ENCODE peak calls at places on chromosome 4, in four cellular contexts. One of them, this sample, is unnamed. For H3K4me1, the result is how much of the 10 kb centered on the place peaks cover.

GRCh38 chr4:150518559-150518958 is 63.4 kb upstream of the MAB21L2 start:
- DNase-seq in heart left ventricle: no peak
- DNase-seq in testis: no peak
- DNase-seq in adrenal gland: no peak
- DNase-seq in this sample: no peak

GRCh38 chr4:108204518-108204917 is 35.8 kb upstream of the LEF1 start:
- DNase-seq in heart left ventricle: no peak
- DNase-seq in testis: no peak
- DNase-seq in adrenal gland: no peak
- DNase-seq in this sample: no peak

GRCh38 chr4:4875147-4875546 is 15.7 kb downstream of the MSX1 start:
- DNase-seq in heart left ventricle: no peak
- DNase-seq in testis: no peak
- DNase-seq in adrenal gland: no peak
- DNase-seq in this sample: no peak

GRCh38 chr4:54586343-54586953 is 71.3 kb upstream of the KIT start:
- DNase-seq in heart left ventricle: no peak
- DNase-seq in testis: no peak
- DNase-seq in adrenal gland: no peak
- DNase-seq in this sample: no peak

GRCh38 chr4:64158648-64159326 is 250.5 kb downstream of the TECRL start:
- DNase-seq in heart left ventricle: peak
- DNase-seq in testis: peak
- DNase-seq in adrenal gland: peak
- DNase-seq in this sample: no peak

GRCh38 chr4:146243141-146243882 is 29.0 kb downstream of the REELD1 start:
- DNase-seq in heart left ventricle: no peak
- DNase-seq in testis: peak
- DNase-seq in adrenal gland: peak
- DNase-seq in this sample: peak

GRCh38 chr4:2343476-2343875 is 75.0 kb downstream of the ZFYVE28 start:
- DNase-seq in heart left ventricle: no peak
- DNase-seq in testis: peak
- DNase-seq in adrenal gland: no peak
- DNase-seq in this sample: no peak

GRCh38 chr4:146029939-146030710 is 91.5 kb upstream of the ZNF827 start:
- DNase-seq in heart left ventricle: no peak
- DNase-seq in testis: no peak
- DNase-seq in adrenal gland: no peak
- DNase-seq in this sample: no peak

GRCh38 chr4:76867880-76868655 is 29.9 kb downstream of the SOWAHB start:
- DNase-seq in heart left ventricle: no peak
- DNase-seq in testis: no peak
- DNase-seq in adrenal gland: no peak
- DNase-seq in this sample: no peak

GRCh38 chr4:114037981-114038380 is 58.5 kb upstream of the ARSJ start:
- DNase-seq in heart left ventricle: no peak
- DNase-seq in testis: no peak
- DNase-seq in adrenal gland: no peak
- DNase-seq in this sample: no peak

GRCh38 chr4:136803430-136803829 is 728.9 kb downstream of the PCDH18 start:
- DNase-seq in heart left ventricle: no peak
- DNase-seq in testis: no peak
- DNase-seq in adrenal gland: no peak
- DNase-seq in this sample: no peak

GRCh38 chr4:58261526-58261925 is 1151.3 kb upstream of the IGFBP7 start:
- DNase-seq in heart left ventricle: no peak
- DNase-seq in testis: no peak
- DNase-seq in adrenal gland: no peak
- DNase-seq in this sample: no peak

GRCh38 chr4:108433832-108434231 is 186.5 kb upstream of the RPL34 start:
- DNase-seq in heart left ventricle: no peak
- DNase-seq in testis: no peak
- DNase-seq in adrenal gland: no peak
- DNase-seq in this sample: no peak

GRCh38 chr4:76203541-76203940 is 10.1 kb downstream of the SCARB2 start:
- DNase-seq in heart left ventricle: no peak
- DNase-seq in testis: no peak
- DNase-seq in adrenal gland: no peak
- DNase-seq in this sample: no peak

GRCh38 chr4:37441231-37442061 is 196.9 kb downstream of the NWD2 start:
- DNase-seq in heart left ventricle: no peak
- DNase-seq in testis: no peak
- DNase-seq in adrenal gland: no peak
- DNase-seq in this sample: no peak

GRCh38 chr4:74944354-74944793 is 11.5 kb downstream of the PARM1 start:
- DNase-seq in heart left ventricle: no peak
- DNase-seq in testis: no peak
- DNase-seq in adrenal gland: no peak
- DNase-seq in this sample: no peak

GRCh38 chr4:83358410-83358809 is 23.8 kb upstream of the HPSE start:
- DNase-seq in heart left ventricle: no peak
- DNase-seq in testis: no peak
- DNase-seq in adrenal gland: no peak
- DNase-seq in this sample: no peak

GRCh38 chr4:180951312-180951711 is 1291.9 kb upstream of the TENM3 start:
- DNase-seq in heart left ventricle: no peak
- DNase-seq in testis: no peak
- DNase-seq in adrenal gland: no peak
- DNase-seq in this sample: no peak

GRCh38 chr4:121720109-121720508 is 23.3 kb upstream of the ANXA5 start:
- DNase-seq in heart left ventricle: no peak
- DNase-seq in testis: no peak
- DNase-seq in adrenal gland: no peak
- DNase-seq in this sample: no peak

GRCh38 chr4:38711066-38711465 is 47.1 kb downstream of the KLF3 start:
- DNase-seq in heart left ventricle: no peak
- DNase-seq in testis: no peak
- DNase-seq in adrenal gland: no peak
- DNase-seq in this sample: no peak

GRCh38 chr4:176302283-176303275 is 17.2 kb upstream of the SPCS3 start:
- DNase-seq in heart left ventricle: no peak
- DNase-seq in testis: no peak
- DNase-seq in adrenal gland: no peak
- DNase-seq in this sample: no peak

GRCh38 chr4:140637836-140638235 is 69.1 kb upstream of the UCP1 start:
- DNase-seq in heart left ventricle: no peak
- DNase-seq in testis: peak
- DNase-seq in adrenal gland: peak
- DNase-seq in this sample: no peak

GRCh38 chr4:105603158-105603557 is 50.7 kb downstream of the ARHGEF38 start:
- DNase-seq in heart left ventricle: no peak
- DNase-seq in testis: no peak
- DNase-seq in adrenal gland: no peak
- DNase-seq in this sample: no peak

GRCh38 chr4:5378002-5378401 is 326.7 kb downstream of the STK32B start:
- DNase-seq in heart left ventricle: no peak
- DNase-seq in testis: no peak
- DNase-seq in adrenal gland: no peak
- DNase-seq in this sample: no peak

GRCh38 chr4:118975487-118976192 is 87.0 kb downstream of the SYNPO2 start:
- DNase-seq in heart left ventricle: no peak
- DNase-seq in testis: no peak
- DNase-seq in adrenal gland: no peak
- DNase-seq in this sample: no peak

GRCh38 chr4:8086751-8087445 is 71.7 kb downstream of the ABLIM2 start:
- DNase-seq in heart left ventricle: no peak
- DNase-seq in testis: no peak
- DNase-seq in adrenal gland: no peak
- DNase-seq in this sample: no peak
- H3K4me1 ChIP-seq in heart left ventricle: under half
- H3K4me1 ChIP-seq in testis: under half
- H3K4me1 ChIP-seq in adrenal gland: under half
- H3K4me1 ChIP-seq in this sample: under half

GRCh38 chr4:78057600-78058560 is 757 bp downstream of the FRAS1 start:
- DNase-seq in heart left ventricle: peak
- DNase-seq in testis: peak
- DNase-seq in adrenal gland: peak
- DNase-seq in this sample: peak
- TF ChIP-seq POLR2A in heart left ventricle: no peak
- TF ChIP-seq POLR2A in testis: no peak
- TF ChIP-seq POLR2A in adrenal gland: no peak
- TF ChIP-seq POLR2A in this sample: no peak

DNA sequence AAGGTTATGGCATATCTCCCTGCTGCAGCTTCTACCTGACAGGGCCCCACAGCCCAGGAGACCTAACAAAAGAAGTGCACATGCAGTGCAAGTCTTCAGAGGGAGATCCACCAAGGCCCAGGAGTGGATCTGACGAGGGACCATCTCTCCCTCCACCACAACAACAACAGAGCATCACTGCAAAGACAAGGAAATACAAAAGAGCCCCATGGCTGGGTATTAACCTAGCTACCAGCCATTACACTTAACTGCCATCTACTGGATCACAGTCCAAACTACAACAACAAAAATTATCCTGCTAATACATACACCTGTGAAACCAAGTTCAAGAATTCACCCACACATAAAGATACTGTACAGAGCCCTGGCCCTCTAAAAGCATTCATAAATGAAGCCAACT is 280.2 kb upstream of the SLC7A11 start:
- DNase-seq in heart left ventricle: no peak
- DNase-seq in testis: no peak
- DNase-seq in adrenal gland: no peak
- DNase-seq in this sample: no peak
- TF ChIP-seq CTCF in heart left ventricle: no peak
- TF ChIP-seq CTCF in testis: peak
- TF ChIP-seq CTCF in adrenal gland: no peak
- TF ChIP-seq CTCF in this sample: no peak

GRCh38 chr4:30959781-30960485 is 239.8 kb downstream of the PCDH7 start:
- DNase-seq in heart left ventricle: no peak
- DNase-seq in testis: no peak
- DNase-seq in adrenal gland: no peak
- DNase-seq in this sample: no peak
- H3K4me1 ChIP-seq in heart left ventricle: under half
- H3K4me1 ChIP-seq in testis: under half
- H3K4me1 ChIP-seq in adrenal gland: under half
- H3K4me1 ChIP-seq in this sample: under half

GRCh38 chr4:163332526-163333405 is at the start of gene NPY1R:
- DNase-seq in heart left ventricle: peak
- DNase-seq in testis: peak
- DNase-seq in adrenal gland: peak
- DNase-seq in this sample: peak
- TF ChIP-seq POLR2A in heart left ventricle: no peak
- TF ChIP-seq POLR2A in testis: no peak
- TF ChIP-seq POLR2A in adrenal gland: no peak
- TF ChIP-seq POLR2A in this sample: no peak

GRCh38 chr4:107037188-107037587 is 1.1 kb upstream of the DKK2 start:
- DNase-seq in heart left ventricle: no peak
- DNase-seq in testis: peak
- DNase-seq in adrenal gland: peak
- DNase-seq in this sample: peak
- TF ChIP-seq CTCF in heart left ventricle: no peak
- TF ChIP-seq CTCF in testis: no peak
- TF ChIP-seq CTCF in adrenal gland: no peak
- TF ChIP-seq CTCF in this sample: no peak

DNA sequence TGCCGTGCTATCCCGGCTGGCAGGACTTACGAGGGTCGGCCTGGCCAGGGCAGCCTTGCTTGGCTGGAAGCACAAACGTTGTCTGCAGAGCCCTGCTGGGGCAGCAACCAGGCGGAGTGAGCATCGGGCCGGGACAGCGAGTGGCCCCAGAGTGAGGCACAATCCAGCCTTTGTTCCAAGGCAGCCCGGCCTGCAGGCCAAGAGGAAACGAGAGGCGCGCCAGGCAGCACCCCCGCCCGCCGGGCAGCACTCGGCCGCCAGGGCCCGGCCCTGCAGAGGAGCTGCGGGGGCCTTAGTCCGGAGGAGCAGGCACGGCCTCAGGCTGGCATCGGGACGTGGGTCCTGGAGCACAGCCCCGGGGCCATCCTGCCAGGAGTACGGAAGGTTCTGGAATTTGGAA is 24.1 kb downstream of the FGFRL1 start:
- DNase-seq in heart left ventricle: peak
- DNase-seq in testis: peak
- DNase-seq in adrenal gland: no peak
- DNase-seq in this sample: no peak
- H3K4me1 ChIP-seq in heart left ventricle: under half
- H3K4me1 ChIP-seq in testis: under half
- H3K4me1 ChIP-seq in adrenal gland: under half
- H3K4me1 ChIP-seq in this sample: under half

GRCh38 chr4:147418206-147418605 is 62.7 kb upstream of the EDNRA start:
- DNase-seq in heart left ventricle: no peak
- DNase-seq in testis: no peak
- DNase-seq in adrenal gland: no peak
- DNase-seq in this sample: no peak
- TF ChIP-seq POLR2A in heart left ventricle: no peak
- TF ChIP-seq POLR2A in testis: no peak
- TF ChIP-seq POLR2A in adrenal gland: no peak
- TF ChIP-seq POLR2A in this sample: no peak